ENCODE peak calls at places on chromosomes 11 and 22, in five cellular contexts. One of them, this sample, is unnamed.

GRCh38 chr11:61281581-61282250 is 13.4 kb downstream of the VWCE start:
- DNase-seq in hepatocyte: peak
- DNase-seq in epithelial cell of esophagus: peak
- DNase-seq in A549: peak
- DNase-seq in testis: peak
- DNase-seq in this sample: peak

GRCh38 chr11:17765381-17766359 is 31.1 kb downstream of the KCNC1 start:
- DNase-seq in hepatocyte: no peak
- DNase-seq in epithelial cell of esophagus: no peak
- DNase-seq in A549: no peak
- DNase-seq in testis: no peak
- DNase-seq in this sample: peak

GRCh38 chr11:128764617-128765095 is 70.8 kb downstream of the FLI1 start:
- DNase-seq in hepatocyte: no peak
- DNase-seq in epithelial cell of esophagus: no peak
- DNase-seq in A549: no peak
- DNase-seq in testis: no peak
- DNase-seq in this sample: no peak

GRCh38 chr11:128575174-128575955 is 12.0 kb downstream of the ETS1 start:
- DNase-seq in hepatocyte: no peak
- DNase-seq in epithelial cell of esophagus: no peak
- DNase-seq in A549: no peak
- DNase-seq in testis: no peak
- DNase-seq in this sample: no peak

GRCh38 chr11:19988598-19988997 is 171.7 kb downstream of the DBX1 start:
- DNase-seq in hepatocyte: peak
- DNase-seq in epithelial cell of esophagus: peak
- DNase-seq in A549: no peak
- DNase-seq in testis: peak
- DNase-seq in this sample: peak

GRCh38 chr11:128271401-128271800 is 316.0 kb downstream of the ETS1 start:
- DNase-seq in hepatocyte: no peak
- DNase-seq in epithelial cell of esophagus: no peak
- DNase-seq in A549: no peak
- DNase-seq in testis: no peak
- DNase-seq in this sample: no peak

GRCh38 chr22:36055376-36056310 is 27.0 kb upstream of the RBFOX2 start:
- DNase-seq in hepatocyte: no peak
- DNase-seq in epithelial cell of esophagus: no peak
- DNase-seq in A549: no peak
- DNase-seq in testis: no peak
- DNase-seq in this sample: peak

GRCh38 chr11:114738954-114739353 is 60.6 kb downstream of the NXPE2 start:
- DNase-seq in hepatocyte: peak
- DNase-seq in epithelial cell of esophagus: peak
- DNase-seq in A549: peak
- DNase-seq in testis: peak
- DNase-seq in this sample: peak

GRCh38 chr11:61297741-61298140 is 2.6 kb upstream of the VWCE start:
- DNase-seq in hepatocyte: no peak
- DNase-seq in epithelial cell of esophagus: peak
- DNase-seq in A549: no peak
- DNase-seq in testis: peak
- DNase-seq in this sample: peak

GRCh38 chr11:126482586-126483108 is 127.2 kb downstream of the ST3GAL4 start:
- DNase-seq in hepatocyte: no peak
- DNase-seq in epithelial cell of esophagus: no peak
- DNase-seq in A549: no peak
- DNase-seq in testis: no peak
- DNase-seq in this sample: peak

GRCh38 chr22:36617694-36618522 is 85.6 kb downstream of the CACNG2 start:
- DNase-seq in hepatocyte: no peak
- DNase-seq in epithelial cell of esophagus: no peak
- DNase-seq in A549: no peak
- DNase-seq in testis: no peak
- DNase-seq in this sample: no peak

GRCh38 chr22:50624347-50625130 is 3.4 kb downstream of the ARSA start:
- DNase-seq in hepatocyte: no peak
- DNase-seq in epithelial cell of esophagus: no peak
- DNase-seq in A549: no peak
- DNase-seq in testis: no peak
- DNase-seq in this sample: no peak

GRCh38 chr22:38272373-38273134 is at the start of gene TMEM184B:
- DNase-seq in hepatocyte: peak
- DNase-seq in epithelial cell of esophagus: peak
- DNase-seq in A549: peak
- DNase-seq in testis: peak
- DNase-seq in this sample: peak

GRCh38 chr22:43978558-43978957 is 23.3 kb downstream of the SAMM50 start:
- DNase-seq in hepatocyte: no peak
- DNase-seq in epithelial cell of esophagus: no peak
- DNase-seq in A549: no peak
- DNase-seq in testis: no peak
- DNase-seq in this sample: no peak

GRCh38 chr11:79439430-79439892 is 1.4 kb downstream of the TENM4 start:
- DNase-seq in hepatocyte: peak
- DNase-seq in epithelial cell of esophagus: peak
- DNase-seq in A549: no peak
- DNase-seq in testis: peak
- DNase-seq in this sample: peak

GRCh38 chr22:17366329-17366728 is 2.9 kb upstream of the CECR2 start:
- DNase-seq in hepatocyte: no peak
- DNase-seq in epithelial cell of esophagus: no peak
- DNase-seq in A549: no peak
- DNase-seq in testis: no peak
- DNase-seq in this sample: no peak

GRCh38 chr11:76664578-76665061 is 5.9 kb downstream of the LRRC32 start:
- DNase-seq in hepatocyte: no peak
- DNase-seq in epithelial cell of esophagus: no peak
- DNase-seq in A549: no peak
- DNase-seq in testis: no peak
- DNase-seq in this sample: no peak

GRCh38 chr11:1459739-1460395 is 26.7 kb downstream of the MOB2 start:
- DNase-seq in hepatocyte: no peak
- DNase-seq in epithelial cell of esophagus: no peak
- DNase-seq in A549: no peak
- DNase-seq in testis: no peak
- DNase-seq in this sample: no peak

GRCh38 chr22:35376728-35377472 is 4.0 kb upstream of the HMOX1 start:
- DNase-seq in hepatocyte: peak
- DNase-seq in epithelial cell of esophagus: peak
- DNase-seq in A549: peak
- DNase-seq in testis: peak
- DNase-seq in this sample: peak

GRCh38 chr22:46583571-46583970 is 36.6 kb upstream of the GRAMD4 start:
- DNase-seq in hepatocyte: no peak
- DNase-seq in epithelial cell of esophagus: no peak
- DNase-seq in A549: no peak
- DNase-seq in testis: no peak
- DNase-seq in this sample: no peak

GRCh38 chr22:19579113-19579811 is 55.1 kb upstream of the CLDN5 start:
- DNase-seq in hepatocyte: no peak
- DNase-seq in epithelial cell of esophagus: no peak
- DNase-seq in A549: no peak
- DNase-seq in testis: no peak
- DNase-seq in this sample: no peak

GRCh38 chr11:115129771-115130306 is 374.4 kb downstream of the CADM1 start:
- DNase-seq in hepatocyte: no peak
- DNase-seq in epithelial cell of esophagus: no peak
- DNase-seq in A549: no peak
- DNase-seq in testis: no peak
- DNase-seq in this sample: no peak

GRCh38 chr11:44008698-44009097 is 39.1 kb upstream of the ACCSL start:
- DNase-seq in hepatocyte: no peak
- DNase-seq in epithelial cell of esophagus: no peak
- DNase-seq in A549: no peak
- DNase-seq in testis: peak
- DNase-seq in this sample: no peak
- H3K4me3 ChIP-seq in hepatocyte: no peak
- H3K4me3 ChIP-seq in epithelial cell of esophagus: no peak
- H3K4me3 ChIP-seq in A549: no peak
- H3K4me3 ChIP-seq in testis: no peak
- H3K4me3 ChIP-seq in this sample: no peak

GRCh38 chr11:45036010-45036409 is 85.3 kb upstream of the TP53I11 start:
- DNase-seq in hepatocyte: no peak
- DNase-seq in epithelial cell of esophagus: no peak
- DNase-seq in A549: no peak
- DNase-seq in testis: no peak
- DNase-seq in this sample: no peak
- TF ChIP-seq CTCF in hepatocyte: no peak
- TF ChIP-seq CTCF in epithelial cell of esophagus: no peak
- TF ChIP-seq CTCF in A549: no peak
- TF ChIP-seq CTCF in testis: no peak
- TF ChIP-seq CTCF in this sample: no peak

GRCh38 chr11:68007498-68008380 is 2.4 kb upstream of the ALDH3B1 start:
- DNase-seq in hepatocyte: no peak
- DNase-seq in epithelial cell of esophagus: no peak
- DNase-seq in A549: no peak
- DNase-seq in testis: no peak
- DNase-seq in this sample: no peak

GRCh38 chr11:68008381-68009337 is 1.5 kb upstream of the ALDH3B1 start:
- DNase-seq in hepatocyte: no peak
- DNase-seq in epithelial cell of esophagus: peak
- DNase-seq in A549: no peak
- DNase-seq in testis: no peak
- DNase-seq in this sample: no peak

GRCh38 chr11:68011046-68011943 is 1.2 kb downstream of the ALDH3B1 start:
- DNase-seq in hepatocyte: no peak
- DNase-seq in epithelial cell of esophagus: no peak
- DNase-seq in A549: no peak
- DNase-seq in testis: no peak
- DNase-seq in this sample: no peak

GRCh38 chr11:68010058-68011041 is at the start of gene ALDH3B1:
- DNase-seq in hepatocyte: peak
- DNase-seq in epithelial cell of esophagus: peak
- DNase-seq in A549: peak
- DNase-seq in testis: peak
- DNase-seq in this sample: peak

GRCh38 chr11:68009391-68010000 is 631 bp upstream of the ALDH3B1 start:
- DNase-seq in hepatocyte: no peak
- DNase-seq in epithelial cell of esophagus: peak
- DNase-seq in A549: no peak
- DNase-seq in testis: no peak
- DNase-seq in this sample: peak
- H3K4me3 ChIP-seq in hepatocyte: no peak
- H3K4me3 ChIP-seq in epithelial cell of esophagus: no peak
- H3K4me3 ChIP-seq in A549: peak
- H3K4me3 ChIP-seq in testis: no peak
- H3K4me3 ChIP-seq in this sample: peak

GRCh38 chr11:94755494-94755893 is 12.7 kb upstream of the AMOTL1 start:
- DNase-seq in hepatocyte: no peak
- DNase-seq in epithelial cell of esophagus: no peak
- DNase-seq in A549: no peak
- DNase-seq in testis: no peak
- DNase-seq in this sample: no peak
- TF ChIP-seq CTCF in hepatocyte: no peak
- TF ChIP-seq CTCF in epithelial cell of esophagus: no peak
- TF ChIP-seq CTCF in A549: no peak
- TF ChIP-seq CTCF in testis: no peak
- TF ChIP-seq CTCF in this sample: no peak